ENCODE peak calls at places on chromosomes 5 and 9, in nine cellular contexts. One of them, this sample, is unnamed.

GRCh38 chr5:16844952-16845351 is 91.1 kb downstream of the MYO10 start:
- DNase-seq in choroid plexus epithelial cell: no peak
- DNase-seq in iPS-NIHi11: no peak
- DNase-seq in NCI-H1417 treated with DMSO at 0.1 percent for 48 hours: no peak
- DNase-seq in CD4-positive, CD25-positive, alpha-beta regulatory T cell: no peak
- DNase-seq in activated CD4-positive, alpha-beta memory T cell treated with anti-CD3 and anti-CD28 coated beads, Interleukin-2, amount 10 ng/mL, durations not matched to agents 7 days and 5 days: no peak
- DNase-seq in ELR: no peak
- DNase-seq in NCI-H146: no peak
- DNase-seq in suprapubic skin: no peak
- DNase-seq in this sample: no peak

GRCh38 chr5:72108200-72109050 is 1.1 kb downstream of the MAP1B start:
- DNase-seq in choroid plexus epithelial cell: peak; percentile 76
- DNase-seq in iPS-NIHi11: peak; percentile 82
- DNase-seq in NCI-H1417 treated with DMSO at 0.1 percent for 48 hours: no peak
- DNase-seq in CD4-positive, CD25-positive, alpha-beta regulatory T cell: peak; percentile 3
- DNase-seq in activated CD4-positive, alpha-beta memory T cell treated with anti-CD3 and anti-CD28 coated beads, Interleukin-2, amount 10 ng/mL, durations not matched to agents 7 days and 5 days: no peak
- DNase-seq in ELR: peak; percentile 84
- DNase-seq in NCI-H146: peak; percentile 87
- DNase-seq in suprapubic skin: peak; percentile 81
- DNase-seq in this sample: peak; percentile 85

GRCh38 chr5:65730910-65731309 is 8.9 kb downstream of the NLN start:
- DNase-seq in choroid plexus epithelial cell: no peak
- DNase-seq in iPS-NIHi11: no peak
- DNase-seq in NCI-H1417 treated with DMSO at 0.1 percent for 48 hours: no peak
- DNase-seq in CD4-positive, CD25-positive, alpha-beta regulatory T cell: no peak
- DNase-seq in activated CD4-positive, alpha-beta memory T cell treated with anti-CD3 and anti-CD28 coated beads, Interleukin-2, amount 10 ng/mL, durations not matched to agents 7 days and 5 days: no peak
- DNase-seq in ELR: no peak
- DNase-seq in NCI-H146: no peak
- DNase-seq in suprapubic skin: no peak
- DNase-seq in this sample: no peak

GRCh38 chr5:25568989-25569625 is 924.3 kb upstream of the CDH10 start:
- DNase-seq in choroid plexus epithelial cell: no peak
- DNase-seq in iPS-NIHi11: no peak
- DNase-seq in NCI-H1417 treated with DMSO at 0.1 percent for 48 hours: no peak
- DNase-seq in CD4-positive, CD25-positive, alpha-beta regulatory T cell: peak; percentile 2
- DNase-seq in activated CD4-positive, alpha-beta memory T cell treated with anti-CD3 and anti-CD28 coated beads, Interleukin-2, amount 10 ng/mL, durations not matched to agents 7 days and 5 days: no peak
- DNase-seq in ELR: no peak
- DNase-seq in NCI-H146: no peak
- DNase-seq in suprapubic skin: no peak
- DNase-seq in this sample: no peak

GRCh38 chr9:123562844-123563346 is 206.9 kb downstream of the CRB2 start:
- DNase-seq in choroid plexus epithelial cell: peak; percentile 83
- DNase-seq in iPS-NIHi11: no peak
- DNase-seq in NCI-H1417 treated with DMSO at 0.1 percent for 48 hours: no peak
- DNase-seq in CD4-positive, CD25-positive, alpha-beta regulatory T cell: peak; percentile 36
- DNase-seq in activated CD4-positive, alpha-beta memory T cell treated with anti-CD3 and anti-CD28 coated beads, Interleukin-2, amount 10 ng/mL, durations not matched to agents 7 days and 5 days: no peak
- DNase-seq in ELR: peak; percentile 75
- DNase-seq in NCI-H146: no peak
- DNase-seq in suprapubic skin: no peak
- DNase-seq in this sample: no peak

GRCh38 chr9:108182950-108183381 is 672.8 kb downstream of the ACTL7B start:
- DNase-seq in choroid plexus epithelial cell: peak; percentile 4
- DNase-seq in iPS-NIHi11: no peak
- DNase-seq in NCI-H1417 treated with DMSO at 0.1 percent for 48 hours: no peak
- DNase-seq in CD4-positive, CD25-positive, alpha-beta regulatory T cell: no peak
- DNase-seq in activated CD4-positive, alpha-beta memory T cell treated with anti-CD3 and anti-CD28 coated beads, Interleukin-2, amount 10 ng/mL, durations not matched to agents 7 days and 5 days: no peak
- DNase-seq in ELR: peak; percentile 32
- DNase-seq in NCI-H146: no peak
- DNase-seq in suprapubic skin: no peak
- DNase-seq in this sample: no peak

GRCh38 chr5:3856036-3856435 is 260.4 kb downstream of the IRX1 start:
- DNase-seq in choroid plexus epithelial cell: no peak
- DNase-seq in iPS-NIHi11: no peak
- DNase-seq in NCI-H1417 treated with DMSO at 0.1 percent for 48 hours: no peak
- DNase-seq in CD4-positive, CD25-positive, alpha-beta regulatory T cell: no peak
- DNase-seq in activated CD4-positive, alpha-beta memory T cell treated with anti-CD3 and anti-CD28 coated beads, Interleukin-2, amount 10 ng/mL, durations not matched to agents 7 days and 5 days: no peak
- DNase-seq in ELR: no peak
- DNase-seq in NCI-H146: no peak
- DNase-seq in suprapubic skin: no peak
- DNase-seq in this sample: no peak

GRCh38 chr5:150579462-150580400 is 60.7 kb upstream of the SYNPO start:
- DNase-seq in choroid plexus epithelial cell: no peak
- DNase-seq in iPS-NIHi11: no peak
- DNase-seq in NCI-H1417 treated with DMSO at 0.1 percent for 48 hours: no peak
- DNase-seq in CD4-positive, CD25-positive, alpha-beta regulatory T cell: no peak
- DNase-seq in activated CD4-positive, alpha-beta memory T cell treated with anti-CD3 and anti-CD28 coated beads, Interleukin-2, amount 10 ng/mL, durations not matched to agents 7 days and 5 days: no peak
- DNase-seq in ELR: no peak
- DNase-seq in NCI-H146: no peak
- DNase-seq in suprapubic skin: peak; percentile 46
- DNase-seq in this sample: no peak

GRCh38 chr9:34430843-34431437 is 27.4 kb downstream of the FAM219A start:
- DNase-seq in choroid plexus epithelial cell: peak; percentile 86
- DNase-seq in iPS-NIHi11: peak; percentile 80
- DNase-seq in NCI-H1417 treated with DMSO at 0.1 percent for 48 hours: no peak
- DNase-seq in CD4-positive, CD25-positive, alpha-beta regulatory T cell: peak; percentile 47
- DNase-seq in activated CD4-positive, alpha-beta memory T cell treated with anti-CD3 and anti-CD28 coated beads, Interleukin-2, amount 10 ng/mL, durations not matched to agents 7 days and 5 days: peak; percentile 39
- DNase-seq in ELR: peak; percentile 66
- DNase-seq in NCI-H146: peak; percentile 8
- DNase-seq in suprapubic skin: no peak
- DNase-seq in this sample: peak; percentile 65

GRCh38 chr5:124232517-124232916 is 513.9 kb downstream of the ZNF608 start:
- DNase-seq in choroid plexus epithelial cell: no peak
- DNase-seq in iPS-NIHi11: no peak
- DNase-seq in NCI-H1417 treated with DMSO at 0.1 percent for 48 hours: no peak
- DNase-seq in CD4-positive, CD25-positive, alpha-beta regulatory T cell: no peak
- DNase-seq in activated CD4-positive, alpha-beta memory T cell treated with anti-CD3 and anti-CD28 coated beads, Interleukin-2, amount 10 ng/mL, durations not matched to agents 7 days and 5 days: no peak
- DNase-seq in ELR: no peak
- DNase-seq in NCI-H146: no peak
- DNase-seq in suprapubic skin: no peak
- DNase-seq in this sample: no peak

GRCh38 chr9:92746567-92747458 is 17.8 kb downstream of the BICD2 start:
- DNase-seq in choroid plexus epithelial cell: peak; percentile 82
- DNase-seq in iPS-NIHi11: no peak
- DNase-seq in NCI-H1417 treated with DMSO at 0.1 percent for 48 hours: no peak
- DNase-seq in CD4-positive, CD25-positive, alpha-beta regulatory T cell: no peak
- DNase-seq in activated CD4-positive, alpha-beta memory T cell treated with anti-CD3 and anti-CD28 coated beads, Interleukin-2, amount 10 ng/mL, durations not matched to agents 7 days and 5 days: no peak
- DNase-seq in ELR: peak; percentile 53
- DNase-seq in NCI-H146: no peak
- DNase-seq in suprapubic skin: peak; percentile 52
- DNase-seq in this sample: no peak

GRCh38 chr5:62143268-62144229 is 162.5 kb upstream of the KIF2A start:
- DNase-seq in choroid plexus epithelial cell: peak; percentile 64
- DNase-seq in iPS-NIHi11: no peak
- DNase-seq in NCI-H1417 treated with DMSO at 0.1 percent for 48 hours: no peak
- DNase-seq in CD4-positive, CD25-positive, alpha-beta regulatory T cell: peak; percentile 4
- DNase-seq in activated CD4-positive, alpha-beta memory T cell treated with anti-CD3 and anti-CD28 coated beads, Interleukin-2, amount 10 ng/mL, durations not matched to agents 7 days and 5 days: no peak
- DNase-seq in ELR: peak; percentile 56
- DNase-seq in NCI-H146: peak; percentile 7
- DNase-seq in suprapubic skin: no peak
- DNase-seq in this sample: no peak

GRCh38 chr5:177469061-177469628 is 4.3 kb downstream of the DBN1 start:
- DNase-seq in choroid plexus epithelial cell: peak; percentile 54
- DNase-seq in iPS-NIHi11: peak; percentile 65
- DNase-seq in NCI-H1417 treated with DMSO at 0.1 percent for 48 hours: no peak
- DNase-seq in CD4-positive, CD25-positive, alpha-beta regulatory T cell: no peak
- DNase-seq in activated CD4-positive, alpha-beta memory T cell treated with anti-CD3 and anti-CD28 coated beads, Interleukin-2, amount 10 ng/mL, durations not matched to agents 7 days and 5 days: no peak
- DNase-seq in ELR: no peak
- DNase-seq in NCI-H146: peak; percentile 17
- DNase-seq in suprapubic skin: no peak
- DNase-seq in this sample: peak; percentile 66

GRCh38 chr5:107268241-107268640 is 402.5 kb downstream of the EFNA5 start:
- DNase-seq in choroid plexus epithelial cell: peak; percentile 31
- DNase-seq in iPS-NIHi11: no peak
- DNase-seq in NCI-H1417 treated with DMSO at 0.1 percent for 48 hours: no peak
- DNase-seq in CD4-positive, CD25-positive, alpha-beta regulatory T cell: no peak
- DNase-seq in activated CD4-positive, alpha-beta memory T cell treated with anti-CD3 and anti-CD28 coated beads, Interleukin-2, amount 10 ng/mL, durations not matched to agents 7 days and 5 days: no peak
- DNase-seq in ELR: peak; percentile 53
- DNase-seq in NCI-H146: no peak
- DNase-seq in suprapubic skin: no peak
- DNase-seq in this sample: no peak

GRCh38 chr5:106862450-106863193 is 808.1 kb downstream of the EFNA5 start:
- DNase-seq in choroid plexus epithelial cell: peak; percentile 94
- DNase-seq in iPS-NIHi11: no peak
- DNase-seq in NCI-H1417 treated with DMSO at 0.1 percent for 48 hours: no peak
- DNase-seq in CD4-positive, CD25-positive, alpha-beta regulatory T cell: no peak
- DNase-seq in activated CD4-positive, alpha-beta memory T cell treated with anti-CD3 and anti-CD28 coated beads, Interleukin-2, amount 10 ng/mL, durations not matched to agents 7 days and 5 days: no peak
- DNase-seq in ELR: peak; percentile 22
- DNase-seq in NCI-H146: peak; percentile 45
- DNase-seq in suprapubic skin: no peak
- DNase-seq in this sample: no peak